ENCODE peak calls at places on chromosomes 11 and 22, in six cellular contexts. One of them, this sample, is unnamed.

GRCh38 chr11:5690736-5691135 is 1.1 kb downstream of the TRIM22 start:
- DNase-seq in globus pallidus: no peak
- DNase-seq in stimulated activated CD8-positive, alpha-beta memory T cell treated with anti-CD3 and anti-CD28 coated beads, Interleukin-4, amount 100 ng/mL, for 48 hours: no peak
- DNase-seq in fibroblast of mammary gland: peak
- DNase-seq in stimulated activated CD4-positive, alpha-beta T cell treated with anti-CD3 and anti-CD28 coated beads, Interleukin-1b, Interleukin-23, amount 100 ng/mL, for 4 hours: no peak
- DNase-seq in hypothalamus: no peak
- DNase-seq in this sample: no peak

GRCh38 chr22:22111267-22111751 is 128.7 kb upstream of the TOP3B start:
- DNase-seq in globus pallidus: no peak
- DNase-seq in stimulated activated CD8-positive, alpha-beta memory T cell treated with anti-CD3 and anti-CD28 coated beads, Interleukin-4, amount 100 ng/mL, for 48 hours: peak
- DNase-seq in fibroblast of mammary gland: peak
- DNase-seq in stimulated activated CD4-positive, alpha-beta T cell treated with anti-CD3 and anti-CD28 coated beads, Interleukin-1b, Interleukin-23, amount 100 ng/mL, for 4 hours: no peak
- DNase-seq in hypothalamus: no peak
- DNase-seq in this sample: no peak

GRCh38 chr22:46047841-46048595 is 71.1 kb upstream of the WNT7B start:
- DNase-seq in globus pallidus: peak
- DNase-seq in stimulated activated CD8-positive, alpha-beta memory T cell treated with anti-CD3 and anti-CD28 coated beads, Interleukin-4, amount 100 ng/mL, for 48 hours: no peak
- DNase-seq in fibroblast of mammary gland: peak
- DNase-seq in stimulated activated CD4-positive, alpha-beta T cell treated with anti-CD3 and anti-CD28 coated beads, Interleukin-1b, Interleukin-23, amount 100 ng/mL, for 4 hours: no peak
- DNase-seq in hypothalamus: no peak
- DNase-seq in this sample: no peak

GRCh38 chr11:64842851-64843841 is 1.3 kb downstream of the CDC42BPG start:
- DNase-seq in globus pallidus: no peak
- DNase-seq in stimulated activated CD8-positive, alpha-beta memory T cell treated with anti-CD3 and anti-CD28 coated beads, Interleukin-4, amount 100 ng/mL, for 48 hours: no peak
- DNase-seq in fibroblast of mammary gland: no peak
- DNase-seq in stimulated activated CD4-positive, alpha-beta T cell treated with anti-CD3 and anti-CD28 coated beads, Interleukin-1b, Interleukin-23, amount 100 ng/mL, for 4 hours: no peak
- DNase-seq in hypothalamus: no peak
- DNase-seq in this sample: no peak

GRCh38 chr11:76175731-76176303 is 30.5 kb downstream of the WNT11 start:
- DNase-seq in globus pallidus: no peak
- DNase-seq in stimulated activated CD8-positive, alpha-beta memory T cell treated with anti-CD3 and anti-CD28 coated beads, Interleukin-4, amount 100 ng/mL, for 48 hours: no peak
- DNase-seq in fibroblast of mammary gland: no peak
- DNase-seq in stimulated activated CD4-positive, alpha-beta T cell treated with anti-CD3 and anti-CD28 coated beads, Interleukin-1b, Interleukin-23, amount 100 ng/mL, for 4 hours: no peak
- DNase-seq in hypothalamus: no peak
- DNase-seq in this sample: no peak

GRCh38 chr11:34067383-34068065 is 16.0 kb downstream of the CAPRIN1 start:
- DNase-seq in globus pallidus: no peak
- DNase-seq in stimulated activated CD8-positive, alpha-beta memory T cell treated with anti-CD3 and anti-CD28 coated beads, Interleukin-4, amount 100 ng/mL, for 48 hours: no peak
- DNase-seq in fibroblast of mammary gland: no peak
- DNase-seq in stimulated activated CD4-positive, alpha-beta T cell treated with anti-CD3 and anti-CD28 coated beads, Interleukin-1b, Interleukin-23, amount 100 ng/mL, for 4 hours: no peak
- DNase-seq in hypothalamus: no peak
- DNase-seq in this sample: no peak

GRCh38 chr11:77981346-77981947 is 13.0 kb downstream of the INTS4 start:
- DNase-seq in globus pallidus: peak
- DNase-seq in stimulated activated CD8-positive, alpha-beta memory T cell treated with anti-CD3 and anti-CD28 coated beads, Interleukin-4, amount 100 ng/mL, for 48 hours: no peak
- DNase-seq in fibroblast of mammary gland: no peak
- DNase-seq in stimulated activated CD4-positive, alpha-beta T cell treated with anti-CD3 and anti-CD28 coated beads, Interleukin-1b, Interleukin-23, amount 100 ng/mL, for 4 hours: no peak
- DNase-seq in hypothalamus: no peak
- DNase-seq in this sample: no peak

GRCh38 chr11:46465683-46466082 is 74.1 kb upstream of the CHRM4 start:
- DNase-seq in globus pallidus: no peak
- DNase-seq in stimulated activated CD8-positive, alpha-beta memory T cell treated with anti-CD3 and anti-CD28 coated beads, Interleukin-4, amount 100 ng/mL, for 48 hours: no peak
- DNase-seq in fibroblast of mammary gland: no peak
- DNase-seq in stimulated activated CD4-positive, alpha-beta T cell treated with anti-CD3 and anti-CD28 coated beads, Interleukin-1b, Interleukin-23, amount 100 ng/mL, for 4 hours: no peak
- DNase-seq in hypothalamus: no peak
- DNase-seq in this sample: no peak

GRCh38 chr11:38593649-38594048 is 1995.6 kb upstream of the RAG2 start:
- DNase-seq in globus pallidus: no peak
- DNase-seq in stimulated activated CD8-positive, alpha-beta memory T cell treated with anti-CD3 and anti-CD28 coated beads, Interleukin-4, amount 100 ng/mL, for 48 hours: no peak
- DNase-seq in fibroblast of mammary gland: no peak
- DNase-seq in stimulated activated CD4-positive, alpha-beta T cell treated with anti-CD3 and anti-CD28 coated beads, Interleukin-1b, Interleukin-23, amount 100 ng/mL, for 4 hours: no peak
- DNase-seq in hypothalamus: no peak
- DNase-seq in this sample: no peak

GRCh38 chr11:88886796-88887195 is 179.0 kb downstream of the GRM5 start:
- DNase-seq in globus pallidus: no peak
- DNase-seq in stimulated activated CD8-positive, alpha-beta memory T cell treated with anti-CD3 and anti-CD28 coated beads, Interleukin-4, amount 100 ng/mL, for 48 hours: peak
- DNase-seq in fibroblast of mammary gland: peak
- DNase-seq in stimulated activated CD4-positive, alpha-beta T cell treated with anti-CD3 and anti-CD28 coated beads, Interleukin-1b, Interleukin-23, amount 100 ng/mL, for 4 hours: peak
- DNase-seq in hypothalamus: no peak
- DNase-seq in this sample: no peak

GRCh38 chr11:82536706-82537105 is 197.0 kb downstream of the FAM181B start:
- DNase-seq in globus pallidus: no peak
- DNase-seq in stimulated activated CD8-positive, alpha-beta memory T cell treated with anti-CD3 and anti-CD28 coated beads, Interleukin-4, amount 100 ng/mL, for 48 hours: no peak
- DNase-seq in fibroblast of mammary gland: no peak
- DNase-seq in stimulated activated CD4-positive, alpha-beta T cell treated with anti-CD3 and anti-CD28 coated beads, Interleukin-1b, Interleukin-23, amount 100 ng/mL, for 4 hours: no peak
- DNase-seq in hypothalamus: no peak
- DNase-seq in this sample: no peak

GRCh38 chr22:20239063-20239950 is 28.8 kb downstream of the RTN4R start:
- DNase-seq in globus pallidus: no peak
- DNase-seq in stimulated activated CD8-positive, alpha-beta memory T cell treated with anti-CD3 and anti-CD28 coated beads, Interleukin-4, amount 100 ng/mL, for 48 hours: no peak
- DNase-seq in fibroblast of mammary gland: peak
- DNase-seq in stimulated activated CD4-positive, alpha-beta T cell treated with anti-CD3 and anti-CD28 coated beads, Interleukin-1b, Interleukin-23, amount 100 ng/mL, for 4 hours: no peak
- DNase-seq in hypothalamus: no peak
- DNase-seq in this sample: no peak

GRCh38 chr22:48880749-48881148 is 946.9 kb downstream of the BRD1 start:
- DNase-seq in globus pallidus: no peak
- DNase-seq in stimulated activated CD8-positive, alpha-beta memory T cell treated with anti-CD3 and anti-CD28 coated beads, Interleukin-4, amount 100 ng/mL, for 48 hours: no peak
- DNase-seq in fibroblast of mammary gland: no peak
- DNase-seq in stimulated activated CD4-positive, alpha-beta T cell treated with anti-CD3 and anti-CD28 coated beads, Interleukin-1b, Interleukin-23, amount 100 ng/mL, for 4 hours: no peak
- DNase-seq in hypothalamus: no peak
- DNase-seq in this sample: no peak

GRCh38 chr22:32777997-32778396 is 23.5 kb upstream of the TIMP3 start:
- DNase-seq in globus pallidus: no peak
- DNase-seq in stimulated activated CD8-positive, alpha-beta memory T cell treated with anti-CD3 and anti-CD28 coated beads, Interleukin-4, amount 100 ng/mL, for 48 hours: no peak
- DNase-seq in fibroblast of mammary gland: no peak
- DNase-seq in stimulated activated CD4-positive, alpha-beta T cell treated with anti-CD3 and anti-CD28 coated beads, Interleukin-1b, Interleukin-23, amount 100 ng/mL, for 4 hours: no peak
- DNase-seq in hypothalamus: no peak
- DNase-seq in this sample: no peak

GRCh38 chr11:73856001-73856663 is 20.5 kb downstream of the COA4 start:
- DNase-seq in globus pallidus: peak
- DNase-seq in stimulated activated CD8-positive, alpha-beta memory T cell treated with anti-CD3 and anti-CD28 coated beads, Interleukin-4, amount 100 ng/mL, for 48 hours: no peak
- DNase-seq in fibroblast of mammary gland: no peak
- DNase-seq in stimulated activated CD4-positive, alpha-beta T cell treated with anti-CD3 and anti-CD28 coated beads, Interleukin-1b, Interleukin-23, amount 100 ng/mL, for 4 hours: no peak
- DNase-seq in hypothalamus: peak
- DNase-seq in this sample: no peak

GRCh38 chr22:39935622-39936021 is 24.6 kb upstream of the TMA7B start:
- DNase-seq in globus pallidus: peak
- DNase-seq in stimulated activated CD8-positive, alpha-beta memory T cell treated with anti-CD3 and anti-CD28 coated beads, Interleukin-4, amount 100 ng/mL, for 48 hours: peak
- DNase-seq in fibroblast of mammary gland: no peak
- DNase-seq in stimulated activated CD4-positive, alpha-beta T cell treated with anti-CD3 and anti-CD28 coated beads, Interleukin-1b, Interleukin-23, amount 100 ng/mL, for 4 hours: no peak
- DNase-seq in hypothalamus: no peak
- DNase-seq in this sample: no peak

GRCh38 chr11:68928481-68928880 is 24.8 kb downstream of the IGHMBP2 start:
- DNase-seq in globus pallidus: no peak
- DNase-seq in stimulated activated CD8-positive, alpha-beta memory T cell treated with anti-CD3 and anti-CD28 coated beads, Interleukin-4, amount 100 ng/mL, for 48 hours: no peak
- DNase-seq in fibroblast of mammary gland: no peak
- DNase-seq in stimulated activated CD4-positive, alpha-beta T cell treated with anti-CD3 and anti-CD28 coated beads, Interleukin-1b, Interleukin-23, amount 100 ng/mL, for 4 hours: no peak
- DNase-seq in hypothalamus: no peak
- DNase-seq in this sample: no peak

GRCh38 chr11:107591098-107591445 is at the start of gene ELMOD1:
- DNase-seq in globus pallidus: peak
- DNase-seq in stimulated activated CD8-positive, alpha-beta memory T cell treated with anti-CD3 and anti-CD28 coated beads, Interleukin-4, amount 100 ng/mL, for 48 hours: peak
- DNase-seq in fibroblast of mammary gland: peak
- DNase-seq in stimulated activated CD4-positive, alpha-beta T cell treated with anti-CD3 and anti-CD28 coated beads, Interleukin-1b, Interleukin-23, amount 100 ng/mL, for 4 hours: no peak
- DNase-seq in hypothalamus: peak
- DNase-seq in this sample: peak

GRCh38 chr22:29457730-29458129 is 19.3 kb downstream of the RFPL1 start:
- DNase-seq in globus pallidus: no peak
- DNase-seq in stimulated activated CD8-positive, alpha-beta memory T cell treated with anti-CD3 and anti-CD28 coated beads, Interleukin-4, amount 100 ng/mL, for 48 hours: peak
- DNase-seq in fibroblast of mammary gland: peak
- DNase-seq in stimulated activated CD4-positive, alpha-beta T cell treated with anti-CD3 and anti-CD28 coated beads, Interleukin-1b, Interleukin-23, amount 100 ng/mL, for 4 hours: no peak
- DNase-seq in hypothalamus: no peak
- DNase-seq in this sample: peak

GRCh38 chr11:73312806-73313403 is 4.8 kb downstream of the ARHGEF17 start:
- DNase-seq in globus pallidus: no peak
- DNase-seq in stimulated activated CD8-positive, alpha-beta memory T cell treated with anti-CD3 and anti-CD28 coated beads, Interleukin-4, amount 100 ng/mL, for 48 hours: no peak
- DNase-seq in fibroblast of mammary gland: peak
- DNase-seq in stimulated activated CD4-positive, alpha-beta T cell treated with anti-CD3 and anti-CD28 coated beads, Interleukin-1b, Interleukin-23, amount 100 ng/mL, for 4 hours: no peak
- DNase-seq in hypothalamus: no peak
- DNase-seq in this sample: no peak

GRCh38 chr22:30667486-30668305 is at the start of gene DUSP18:
- DNase-seq in globus pallidus: peak
- DNase-seq in stimulated activated CD8-positive, alpha-beta memory T cell treated with anti-CD3 and anti-CD28 coated beads, Interleukin-4, amount 100 ng/mL, for 48 hours: peak
- DNase-seq in fibroblast of mammary gland: peak
- DNase-seq in stimulated activated CD4-positive, alpha-beta T cell treated with anti-CD3 and anti-CD28 coated beads, Interleukin-1b, Interleukin-23, amount 100 ng/mL, for 4 hours: peak
- DNase-seq in hypothalamus: peak
- DNase-seq in this sample: peak

GRCh38 chr11:20035701-20036601 is 124.3 kb downstream of the DBX1 start:
- DNase-seq in globus pallidus: no peak
- DNase-seq in stimulated activated CD8-positive, alpha-beta memory T cell treated with anti-CD3 and anti-CD28 coated beads, Interleukin-4, amount 100 ng/mL, for 48 hours: no peak
- DNase-seq in fibroblast of mammary gland: peak
- DNase-seq in stimulated activated CD4-positive, alpha-beta T cell treated with anti-CD3 and anti-CD28 coated beads, Interleukin-1b, Interleukin-23, amount 100 ng/mL, for 4 hours: no peak
- DNase-seq in hypothalamus: no peak
- DNase-seq in this sample: no peak

GRCh38 chr11:123233280-123233977 is 38.4 kb upstream of the CLMP start:
- DNase-seq in globus pallidus: no peak
- DNase-seq in stimulated activated CD8-positive, alpha-beta memory T cell treated with anti-CD3 and anti-CD28 coated beads, Interleukin-4, amount 100 ng/mL, for 48 hours: no peak
- DNase-seq in fibroblast of mammary gland: no peak
- DNase-seq in stimulated activated CD4-positive, alpha-beta T cell treated with anti-CD3 and anti-CD28 coated beads, Interleukin-1b, Interleukin-23, amount 100 ng/mL, for 4 hours: no peak
- DNase-seq in hypothalamus: no peak
- DNase-seq in this sample: no peak

GRCh38 chr11:126060651-126061220 is 1.9 kb downstream of the CDON start:
- DNase-seq in globus pallidus: no peak
- DNase-seq in stimulated activated CD8-positive, alpha-beta memory T cell treated with anti-CD3 and anti-CD28 coated beads, Interleukin-4, amount 100 ng/mL, for 48 hours: no peak
- DNase-seq in fibroblast of mammary gland: no peak
- DNase-seq in stimulated activated CD4-positive, alpha-beta T cell treated with anti-CD3 and anti-CD28 coated beads, Interleukin-1b, Interleukin-23, amount 100 ng/mL, for 4 hours: no peak
- DNase-seq in hypothalamus: no peak
- DNase-seq in this sample: no peak

GRCh38 chr11:62879150-62879549 is 1.5 kb upstream of the SLC3A2 start:
- DNase-seq in globus pallidus: peak
- DNase-seq in stimulated activated CD8-positive, alpha-beta memory T cell treated with anti-CD3 and anti-CD28 coated beads, Interleukin-4, amount 100 ng/mL, for 48 hours: no peak
- DNase-seq in fibroblast of mammary gland: no peak
- DNase-seq in stimulated activated CD4-positive, alpha-beta T cell treated with anti-CD3 and anti-CD28 coated beads, Interleukin-1b, Interleukin-23, amount 100 ng/mL, for 4 hours: no peak
- DNase-seq in hypothalamus: no peak
- DNase-seq in this sample: no peak

GRCh38 chr11:127058524-127058923 is 58.0 kb upstream of the KIRREL3 start:
- DNase-seq in globus pallidus: no peak
- DNase-seq in stimulated activated CD8-positive, alpha-beta memory T cell treated with anti-CD3 and anti-CD28 coated beads, Interleukin-4, amount 100 ng/mL, for 48 hours: no peak
- DNase-seq in fibroblast of mammary gland: no peak
- DNase-seq in stimulated activated CD4-positive, alpha-beta T cell treated with anti-CD3 and anti-CD28 coated beads, Interleukin-1b, Interleukin-23, amount 100 ng/mL, for 4 hours: no peak
- DNase-seq in hypothalamus: no peak
- DNase-seq in this sample: no peak

GRCh38 chr11:35418282-35418846 is 994 bp downstream of the SLC1A2 start:
- DNase-seq in globus pallidus: no peak
- DNase-seq in stimulated activated CD8-positive, alpha-beta memory T cell treated with anti-CD3 and anti-CD28 coated beads, Interleukin-4, amount 100 ng/mL, for 48 hours: peak
- DNase-seq in fibroblast of mammary gland: no peak
- DNase-seq in stimulated activated CD4-positive, alpha-beta T cell treated with anti-CD3 and anti-CD28 coated beads, Interleukin-1b, Interleukin-23, amount 100 ng/mL, for 4 hours: no peak
- DNase-seq in hypothalamus: no peak
- DNase-seq in this sample: peak

GRCh38 chr22:26981520-26981919 is 324.1 kb downstream of the MIAT start:
- DNase-seq in globus pallidus: no peak
- DNase-seq in stimulated activated CD8-positive, alpha-beta memory T cell treated with anti-CD3 and anti-CD28 coated beads, Interleukin-4, amount 100 ng/mL, for 48 hours: no peak
- DNase-seq in fibroblast of mammary gland: no peak
- DNase-seq in stimulated activated CD4-positive, alpha-beta T cell treated with anti-CD3 and anti-CD28 coated beads, Interleukin-1b, Interleukin-23, amount 100 ng/mL, for 4 hours: no peak
- DNase-seq in hypothalamus: no peak
- DNase-seq in this sample: no peak

GRCh38 chr11:120337133-120337895 is 1.1 kb downstream of the ARHGEF12 start:
- DNase-seq in globus pallidus: no peak
- DNase-seq in stimulated activated CD8-positive, alpha-beta memory T cell treated with anti-CD3 and anti-CD28 coated beads, Interleukin-4, amount 100 ng/mL, for 48 hours: peak
- DNase-seq in fibroblast of mammary gland: peak
- DNase-seq in stimulated activated CD4-positive, alpha-beta T cell treated with anti-CD3 and anti-CD28 coated beads, Interleukin-1b, Interleukin-23, amount 100 ng/mL, for 4 hours: no peak
- DNase-seq in hypothalamus: no peak
- DNase-seq in this sample: no peak

GRCh38 chr11:130737866-130738431 is 178.3 kb downstream of the SNX19 start:
- DNase-seq in globus pallidus: no peak
- DNase-seq in stimulated activated CD8-positive, alpha-beta memory T cell treated with anti-CD3 and anti-CD28 coated beads, Interleukin-4, amount 100 ng/mL, for 48 hours: no peak
- DNase-seq in fibroblast of mammary gland: peak
- DNase-seq in stimulated activated CD4-positive, alpha-beta T cell treated with anti-CD3 and anti-CD28 coated beads, Interleukin-1b, Interleukin-23, amount 100 ng/mL, for 4 hours: no peak
- DNase-seq in hypothalamus: no peak
- DNase-seq in this sample: no peak

GRCh38 chr11:119427279-119427678 is 4.3 kb upstream of the THY1 start:
- DNase-seq in globus pallidus: no peak
- DNase-seq in stimulated activated CD8-positive, alpha-beta memory T cell treated with anti-CD3 and anti-CD28 coated beads, Interleukin-4, amount 100 ng/mL, for 48 hours: no peak
- DNase-seq in fibroblast of mammary gland: peak
- DNase-seq in stimulated activated CD4-positive, alpha-beta T cell treated with anti-CD3 and anti-CD28 coated beads, Interleukin-1b, Interleukin-23, amount 100 ng/mL, for 4 hours: no peak
- DNase-seq in hypothalamus: no peak
- DNase-seq in this sample: no peak

GRCh38 chr11:64152841-64153691 is 12.8 kb downstream of the MACROD1 start:
- DNase-seq in globus pallidus: peak
- DNase-seq in stimulated activated CD8-positive, alpha-beta memory T cell treated with anti-CD3 and anti-CD28 coated beads, Interleukin-4, amount 100 ng/mL, for 48 hours: peak
- DNase-seq in fibroblast of mammary gland: peak
- DNase-seq in stimulated activated CD4-positive, alpha-beta T cell treated with anti-CD3 and anti-CD28 coated beads, Interleukin-1b, Interleukin-23, amount 100 ng/mL, for 4 hours: peak
- DNase-seq in hypothalamus: no peak
- DNase-seq in this sample: peak

GRCh38 chr11:4763096-4763495 is 6.6 kb downstream of the OR51F1 start:
- DNase-seq in globus pallidus: no peak
- DNase-seq in stimulated activated CD8-positive, alpha-beta memory T cell treated with anti-CD3 and anti-CD28 coated beads, Interleukin-4, amount 100 ng/mL, for 48 hours: no peak
- DNase-seq in fibroblast of mammary gland: no peak
- DNase-seq in stimulated activated CD4-positive, alpha-beta T cell treated with anti-CD3 and anti-CD28 coated beads, Interleukin-1b, Interleukin-23, amount 100 ng/mL, for 4 hours: no peak
- DNase-seq in hypothalamus: no peak
- DNase-seq in this sample: no peak

GRCh38 chr11:64013141-64013896 is 22.4 kb upstream of the FLRT1 start:
- DNase-seq in globus pallidus: no peak
- DNase-seq in stimulated activated CD8-positive, alpha-beta memory T cell treated with anti-CD3 and anti-CD28 coated beads, Interleukin-4, amount 100 ng/mL, for 48 hours: no peak
- DNase-seq in fibroblast of mammary gland: no peak
- DNase-seq in stimulated activated CD4-positive, alpha-beta T cell treated with anti-CD3 and anti-CD28 coated beads, Interleukin-1b, Interleukin-23, amount 100 ng/mL, for 4 hours: no peak
- DNase-seq in hypothalamus: no peak
- DNase-seq in this sample: no peak

GRCh38 chr11:86291466-86292262 is 10.4 kb upstream of the HIKESHI start:
- DNase-seq in globus pallidus: peak
- DNase-seq in stimulated activated CD8-positive, alpha-beta memory T cell treated with anti-CD3 and anti-CD28 coated beads, Interleukin-4, amount 100 ng/mL, for 48 hours: peak
- DNase-seq in fibroblast of mammary gland: peak
- DNase-seq in stimulated activated CD4-positive, alpha-beta T cell treated with anti-CD3 and anti-CD28 coated beads, Interleukin-1b, Interleukin-23, amount 100 ng/mL, for 4 hours: peak
- DNase-seq in hypothalamus: no peak
- DNase-seq in this sample: peak

This sample was measured in NCI-H1930.